ENCODE peak calls at places on chromosomes 12 and 14, in four cellular contexts. C, Z, K and G are unnamed samples.

GRCh38 chr14:79842270-79842669 is 369.0 kb downstream of the DIO2 start:
- DNase-seq in C (no peak), Z (peak), K (peak), G (peak)

GRCh38 chr12:67827820-67828383 is 161.3 kb upstream of the IFNG-AS1 start:
- DNase-seq in C (no peak), Z (peak), K (no peak), G (peak)

GRCh38 chr12:98725481-98726247 is 80.6 kb downstream of the APAF1 start:
- DNase-seq in C (no peak), Z (peak), K (no peak), G (peak)

GRCh38 chr12:1936406-1937320 is 18.2 kb upstream of the CACNA2D4 start:
- DNase-seq in C (no peak), Z (peak), K (peak), G (peak)

GRCh38 chr14:70254476-70254961 is 65.8 kb upstream of the SLC8A3 start:
- DNase-seq in C (no peak), Z (peak), K (no peak), G (peak)

GRCh38 chr14:35367056-35367372 is 37.5 kb downstream of the NFKBIA start:
- DNase-seq in C (no peak), Z (no peak), K (no peak), G (no peak)

GRCh38 chr14:102532204-102532658 is 22.7 kb upstream of the ANKRD9 start:
- DNase-seq in C (no peak), Z (peak), K (no peak), G (no peak)

GRCh38 chr12:51373222-51373621 is 18.0 kb downstream of the GALNT6 start:
- DNase-seq in C (no peak), Z (no peak), K (no peak), G (no peak)

GRCh38 chr12:29691146-29691854 is 92.4 kb downstream of the TMTC1 start:
- DNase-seq in C (no peak), Z (no peak), K (no peak), G (no peak)

GRCh38 chr14:69580009-69580577 is 5.4 kb upstream of the CCDC177 start:
- DNase-seq in C (peak), Z (peak), K (no peak), G (peak)

GRCh38 chr12:45415393-45415817 is 199.5 kb downstream of the ANO6 start:
- DNase-seq in C (no peak), Z (peak), K (peak), G (peak)

GRCh38 chr12:73226585-73226984 is 954.4 kb downstream of the TRHDE start:
- DNase-seq in C (no peak), Z (no peak), K (no peak), G (no peak)

GRCh38 chr12:51392556-51393237 is 1.5 kb upstream of the GALNT6 start:
- DNase-seq in C (no peak), Z (no peak), K (no peak), G (peak)

GRCh38 chr12:726281-727140 is 25.9 kb upstream of the WNK1 start:
- DNase-seq in C (no peak), Z (peak), K (no peak), G (no peak)

GRCh38 chr14:59251811-59252771 is 63.6 kb downstream of the DAAM1 start:
- DNase-seq in C (no peak), Z (peak), K (no peak), G (no peak)